ENCODE peak calls at places on chromosome 3, in six cellular contexts. W, H, X, S, P and V are unnamed samples.

GRCh38 chr3:187185759-187186158 is 11.5 kb upstream of the RTP1 start:
- DNase-seq in S (no peak), H (no peak), X (no peak), W (peak; percentile 92), P (no peak), V (no peak)

GRCh38 chr3:14154895-14155432 is 23.4 kb downstream of the XPC start:
- DNase-seq in P (no peak), X (no peak), H (no peak), W (peak; percentile 19), S (no peak), V (no peak)

GRCh38 chr3:13715167-13715954 is 164.5 kb downstream of the WNT7A start:
- DNase-seq in H (no peak), X (no peak), W (peak; percentile 8), P (no peak), S (no peak), V (no peak)

GRCh38 chr3:51949121-51949520 is 6.1 kb upstream of the GPR62 start:
- DNase-seq in W (no peak), S (no peak), P (no peak), H (no peak), X (no peak), V (no peak)

GRCh38 chr3:49198161-49198560 is 26.8 kb downstream of the KLHDC8B start:
- DNase-seq in X (no peak), S (no peak), H (no peak), W (no peak), P (no peak), V (no peak)

GRCh38 chr3:59261009-59261408 is 211.2 kb upstream of the CFAP20DC start:
- DNase-seq in W (no peak), H (no peak), S (peak; percentile 42), P (no peak), X (no peak), V (no peak)

GRCh38 chr3:66851894-66852613 is 146.1 kb upstream of the KBTBD8 start:
- DNase-seq in X (peak; percentile 9), W (no peak), S (no peak), P (no peak), H (no peak), V (no peak)

GRCh38 chr3:177585271-177585670 is 388.0 kb upstream of the TBL1XR1 start:
- DNase-seq in X (no peak), P (no peak), S (no peak), H (no peak), W (no peak), V (no peak)

GRCh38 chr3:185089343-185089742 is 63.5 kb downstream of the C3orf70 start:
- DNase-seq in H (no peak), S (peak; percentile 59), W (no peak), P (no peak), X (no peak), V (no peak)

GRCh38 chr3:117355566-117355965 is 646.0 kb downstream of the TUSC7 start:
- DNase-seq in S (no peak), H (no peak), P (peak; percentile 27), W (peak; percentile 45), X (no peak), V (peak; percentile 13)

GRCh38 chr3:143895805-143896204 is 47.5 kb upstream of the SLC9A9 start:
- DNase-seq in S (no peak), W (no peak), P (no peak), X (no peak), H (no peak), V (no peak)

GRCh38 chr3:179973931-179974361 is 62.8 kb downstream of the PEX5L start:
- DNase-seq in H (no peak), S (no peak), P (peak; percentile 11), W (peak; percentile 33), X (no peak), V (peak; percentile 6)

GRCh38 chr3:61943975-61944374 is 382.6 kb downstream of the PTPRG start:
- DNase-seq in S (no peak), W (no peak), X (no peak), H (no peak), P (no peak), V (no peak)

DNA sequence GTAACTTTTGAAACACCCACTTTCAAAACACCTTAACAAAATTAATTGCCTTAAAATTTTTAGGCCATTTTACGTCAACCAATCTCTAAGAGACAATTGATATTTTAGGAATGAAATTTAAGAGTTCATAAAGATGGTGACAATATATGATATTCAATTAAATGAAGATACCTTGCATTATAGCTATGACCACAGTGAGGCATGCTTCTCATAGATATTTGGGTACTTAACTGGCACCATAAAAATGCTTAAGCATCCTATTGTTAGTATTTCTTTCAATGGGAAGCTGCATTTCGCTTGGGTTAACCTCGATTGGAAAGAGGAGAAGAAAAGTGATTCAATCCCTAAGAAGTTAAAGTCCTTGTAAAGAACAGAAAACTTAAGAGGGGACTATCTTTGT is 209.0 kb downstream of the GAP43 start:
- DNase-seq in S (no peak), P (no peak), H (no peak), X (no peak), W (no peak), V (no peak)
- TF ChIP-seq CTCF in S (no peak), P (no peak), H (no peak), X (no peak), W (no peak), V (no peak)

GRCh38 chr3:109532257-109533216 is 195.2 kb upstream of the DPPA4 start:
- DNase-seq in P (peak; percentile 84), W (peak; percentile 77), H (peak; percentile 82), S (peak; percentile 70), X (peak; percentile 82), V (peak; percentile 49)
- TF ChIP-seq CTCF in P (peak; percentile 21), W (peak; percentile 83), H (peak; percentile 77), S (peak; percentile 57), X (peak; percentile 76), V (peak; percentile 52)

GRCh38 chr3:99817047-99817436 is 620 bp upstream of the CMSS1 start:
- DNase-seq in X (no peak), P (peak; percentile 14), W (peak; percentile 36), H (no peak), S (no peak), V (peak; percentile 21)

GRCh38 chr3:99818818-99819217 is 1.2 kb downstream of the CMSS1 start:
- DNase-seq in S (no peak), P (no peak), W (no peak), H (no peak), X (no peak), V (no peak)

GRCh38 chr3:99817437-99818240 is at the start of gene CMSS1:
- DNase-seq in P (peak; percentile 96), W (peak; percentile 90), H (peak; percentile 75), S (peak; percentile 84), X (peak; percentile 91), V (peak; percentile 99)
- TF ChIP-seq CTCF in P (no peak), W (peak; percentile 11), H (peak; percentile 38), S (peak; percentile 18), X (peak; percentile 49), V (no peak)

GRCh38 chr3:42660131-42660715 is 6.7 kb downstream of the ZBTB47 start:
- DNase-seq in P (no peak), X (no peak), S (no peak), H (no peak), W (no peak), V (no peak)

GRCh38 chr3:42659451-42660130 is 6.1 kb downstream of the ZBTB47 start:
- DNase-seq in X (no peak), S (no peak), P (no peak), H (no peak), W (peak; percentile 29), V (no peak)

GRCh38 chr3:42661593-42662022 is 8.1 kb downstream of the ZBTB47 start:
- DNase-seq in X (no peak), H (no peak), P (no peak), S (no peak), W (no peak), V (no peak)

GRCh38 chr3:42662037-42662812 is 8.7 kb downstream of the ZBTB47 start:
- DNase-seq in H (no peak), S (no peak), P (no peak), X (no peak), W (no peak), V (no peak)

GRCh38 chr3:42660898-42661297 is 7.4 kb downstream of the ZBTB47 start:
- DNase-seq in X (no peak), W (peak; percentile 53), H (no peak), P (no peak), S (no peak), V (no peak)
- TF ChIP-seq CTCF in X (no peak), W (peak; percentile 48), H (no peak), P (no peak), S (no peak), V (no peak)

DNA sequence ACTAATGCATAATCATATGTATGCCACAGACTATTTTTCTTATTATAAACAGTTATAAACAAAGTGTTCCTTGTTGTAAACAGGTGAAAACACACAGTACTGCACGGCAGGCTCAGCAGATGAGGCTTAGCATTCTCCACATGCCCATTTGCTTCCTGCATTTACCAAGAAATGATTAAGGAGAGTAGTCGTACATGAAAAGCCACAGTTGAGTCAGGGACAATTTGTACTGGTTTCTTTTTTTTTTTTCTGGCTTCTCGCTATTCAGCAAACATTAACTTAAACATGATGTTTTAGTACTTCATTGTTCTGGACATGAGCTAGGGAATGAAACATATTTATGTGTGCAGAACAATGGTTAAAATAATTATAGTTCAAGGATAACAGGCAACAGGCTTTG is 63.4 kb downstream of the GHSR start:
- DNase-seq in W (no peak), H (no peak), X (no peak), P (no peak), S (no peak), V (no peak)
- TF ChIP-seq CTCF in W (no peak), H (no peak), X (no peak), P (no peak), S (no peak), V (no peak)

GRCh38 chr3:29152379-29152778 is 128.5 kb upstream of the RBMS3 start:
- DNase-seq in H (no peak), W (peak; percentile 41), S (no peak), X (peak; percentile 22), P (no peak), V (no peak)
- TF ChIP-seq CTCF in H (no peak), W (peak; percentile 58), S (no peak), X (peak; percentile 45), P (no peak), V (no peak)

DNA sequence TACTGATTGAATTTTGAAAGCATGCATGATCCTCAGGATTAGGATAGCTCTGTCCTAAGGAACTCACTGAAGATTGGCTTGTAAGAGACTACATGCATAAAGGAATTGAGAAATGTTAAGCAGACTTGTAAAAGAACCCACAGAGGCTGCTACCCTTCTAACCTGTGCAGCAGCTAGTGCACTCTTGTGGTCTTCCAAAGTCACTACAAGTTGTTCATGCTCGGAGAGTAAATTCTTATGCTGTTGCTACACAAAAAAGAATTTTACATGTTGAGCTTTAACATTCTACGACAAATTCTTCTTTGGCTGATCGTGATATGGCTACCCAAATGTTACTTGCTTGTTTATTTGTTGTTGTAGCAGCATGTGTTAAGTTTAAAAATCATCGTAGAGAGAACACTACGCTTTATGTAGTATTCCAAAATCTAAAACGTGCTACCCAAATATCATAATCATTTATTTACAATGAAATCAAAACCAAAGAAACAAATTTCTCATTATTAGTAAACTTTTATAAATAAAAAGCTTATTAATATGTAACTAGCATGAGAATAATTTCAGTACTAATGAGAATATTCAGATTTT is 55.0 kb downstream of the GOLIM4 start:
- DNase-seq in H (peak; percentile 43), S (peak; percentile 45), P (peak; percentile 22), X (peak; percentile 39), W (peak; percentile 45), V (no peak)
- TF ChIP-seq CTCF in H (peak; percentile 84), S (peak; percentile 65), P (peak; percentile 80), X (peak; percentile 82), W (peak; percentile 82), V (peak; percentile 79)